ENCODE peak calls at places on chromosomes 4 and X, in seven cellular contexts. Q, L, F, W, T, S and I are unnamed samples.

GRCh38 chr4:128427832-128428366 is 140.3 kb upstream of the PGRMC2 start:
- DNase-seq in Q (peak), L (no peak), F (peak), W (peak), T (no peak), S (no peak), I (no peak)

GRCh38 chr4:132003593-132003992 is 1145.5 kb upstream of the PCDH10 start:
- DNase-seq in Q (no peak), L (no peak), F (no peak), W (no peak), T (peak), S (no peak), I (no peak)

GRCh38 chrX:1599791-1600405 is 8.5 kb downstream of the AKAP17A start:
- DNase-seq in Q (no peak), L (no peak), F (no peak), W (no peak), T (no peak), S (no peak), I (peak)

GRCh38 chr4:99591757-99592156 is 17.1 kb downstream of the MTTP start:
- DNase-seq in Q (no peak), L (no peak), F (no peak), W (no peak), T (no peak), S (no peak), I (no peak)

GRCh38 chr4:99844048-99844447 is 27.4 kb downstream of the DAPP1 start:
- DNase-seq in Q (no peak), L (no peak), F (no peak), W (no peak), T (no peak), S (no peak), I (no peak)

GRCh38 chr4:6177587-6178197 is 22.7 kb downstream of the JAKMIP1 start:
- DNase-seq in Q (no peak), L (no peak), F (no peak), W (no peak), T (no peak), S (no peak), I (peak)

GRCh38 chrX:1492421-1493012 is 39.8 kb upstream of the ASMTL start:
- DNase-seq in Q (no peak), L (no peak), F (no peak), W (no peak), T (no peak), S (peak), I (peak)

GRCh38 chrX:13482764-13483552 is 86.4 kb upstream of the EGFL6 start:
- DNase-seq in Q (no peak), L (no peak), F (no peak), W (peak), T (no peak), S (no peak), I (no peak)

GRCh38 chr4:74682567-74683359 is 111.6 kb downstream of the BTC start:
- DNase-seq in Q (peak), L (no peak), F (no peak), W (peak), T (no peak), S (no peak), I (no peak)

GRCh38 chr4:120066182-120066524 is 495 bp downstream of the MAD2L1 start:
- DNase-seq in Q (no peak), L (no peak), F (peak), W (no peak), T (no peak), S (no peak), I (no peak)

GRCh38 chr4:139609647-139610046 is 53.6 kb upstream of the SETD7 start:
- DNase-seq in Q (no peak), L (no peak), F (no peak), W (peak), T (no peak), S (no peak), I (no peak)

GRCh38 chr4:13294961-13295605 is 189.1 kb downstream of the RAB28 start:
- DNase-seq in Q (no peak), L (no peak), F (no peak), W (peak), T (no peak), S (no peak), I (no peak)

GRCh38 chr4:40737882-40738281 is 11.9 kb upstream of the NSUN7 start:
- DNase-seq in Q (no peak), L (no peak), F (no peak), W (no peak), T (peak), S (no peak), I (no peak)

GRCh38 chr4:8478371-8478770 is 37.8 kb downstream of the TRMT44 start:
- DNase-seq in Q (no peak), L (no peak), F (no peak), W (no peak), T (no peak), S (no peak), I (no peak)

GRCh38 chrX:133297284-133297683 is 79.1 kb upstream of the TFDP3 start:
- DNase-seq in Q (peak), L (no peak), F (peak), W (peak), T (no peak), S (no peak), I (no peak)

GRCh38 chr4:157072002-157072401 is 3.9 kb upstream of the GLRB start:
- DNase-seq in Q (peak), L (no peak), F (no peak), W (peak), T (no peak), S (no peak), I (no peak)

GRCh38 chr4:183468210-183469095 is 24.0 kb downstream of the CDKN2AIP start:
- DNase-seq in Q (no peak), L (no peak), F (no peak), W (no peak), T (no peak), S (no peak), I (no peak)

GRCh38 chr4:86816463-86817107 is 32.6 kb downstream of the SLC10A6 start:
- DNase-seq in Q (no peak), L (no peak), F (no peak), W (peak), T (no peak), S (no peak), I (no peak)